ENCODE peak calls at places on chromosomes 1 and 21, in four cellular contexts. Q is HCT116, T is neuronal stem cell, L is GM23248. M is an unnamed sample.

GRCh38 chr21:22351076-22351475 is 1352.9 kb downstream of the NCAM2 start:
- DNase-seq in Q (no peak), T (no peak), L (no peak), M (no peak)

GRCh38 chr1:219518906-219519248 is 94.0 kb downstream of the ZC3H11B start:
- DNase-seq in Q (no peak), T (no peak), L (no peak), M (no peak)

GRCh38 chr1:28031173-28031572 is 57.2 kb downstream of the EYA3 start:
- DNase-seq in Q (no peak), T (no peak), L (peak), M (no peak)

GRCh38 chr21:44846485-44847260 is 26.8 kb downstream of the PTTG1IP start:
- DNase-seq in Q (no peak), T (no peak), L (peak), M (no peak)

GRCh38 chr1:226784081-226785049 is 45.3 kb upstream of the ITPKB start:
- DNase-seq in Q (no peak), T (peak), L (no peak), M (no peak)

GRCh38 chr21:33451634-33452071 is 28.1 kb downstream of the TMEM50B start:
- DNase-seq in Q (no peak), T (no peak), L (peak), M (no peak)

GRCh38 chr1:242435200-242435599 is 89.3 kb downstream of the PLD5 start:
- DNase-seq in Q (no peak), T (no peak), L (no peak), M (no peak)

GRCh38 chr1:179794669-179795068 is 51.6 kb downstream of the FAM163A start:
- DNase-seq in Q (no peak), T (no peak), L (no peak), M (no peak)

GRCh38 chr1:18645172-18646090 is 14.8 kb downstream of the PAX7 start:
- DNase-seq in Q (no peak), T (no peak), L (no peak), M (no peak)

GRCh38 chr1:115656461-115657077 is 14.8 kb downstream of the VANGL1 start:
- DNase-seq in Q (no peak), T (no peak), L (no peak), M (no peak)

GRCh38 chr1:156479093-156480014 is 21.2 kb downstream of the MEF2D start:
- DNase-seq in Q (no peak), T (no peak), L (no peak), M (no peak)

GRCh38 chr1:221829327-221830011 is 87.6 kb upstream of the DUSP10 start:
- DNase-seq in Q (no peak), T (no peak), L (peak), M (no peak)

GRCh38 chr21:41953831-41954653 is at the start of gene C2CD2:
- DNase-seq in Q (no peak), T (peak), L (peak), M (peak)

GRCh38 chr1:85692730-85693314 is 15.4 kb downstream of the ZNHIT6 start:
- DNase-seq in Q (peak), T (no peak), L (peak), M (no peak)

GRCh38 chr1:25821630-25822091 is 1.9 kb downstream of the MTFR1L start:
- DNase-seq in Q (no peak), T (no peak), L (peak), M (no peak)

GRCh38 chr1:154943649-154944421 is 7.3 kb upstream of the PMVK start:
- DNase-seq in Q (no peak), T (peak), L (peak), M (peak)

GRCh38 chr1:101371259-101371658 is 134.4 kb downstream of the S1PR1 start:
- DNase-seq in Q (peak), T (no peak), L (peak), M (no peak)

GRCh38 chr1:203046984-203047630 is 20.8 kb downstream of the PPFIA4 start:
- DNase-seq in Q (no peak), T (no peak), L (peak), M (no peak)

GRCh38 chr1:183622884-183623785 is 12.4 kb downstream of the ARPC5 start:
- DNase-seq in Q (peak), T (peak), L (peak), M (peak)

GRCh38 chr1:154559496-154559950 is 1.1 kb upstream of the UBE2Q1 start:
- DNase-seq in Q (peak), T (peak), L (peak), M (peak)

GRCh38 chr1:226578946-226579639 is 30.5 kb downstream of the STUM start:
- DNase-seq in Q (no peak), T (no peak), L (no peak), M (no peak)

GRCh38 chr1:230149751-230150584 is 82.9 kb downstream of the GALNT2 start:
- DNase-seq in Q (no peak), T (no peak), L (no peak), M (peak)

GRCh38 chr21:36587388-36587787 is 107.5 kb upstream of the CLDN14 start:
- DNase-seq in Q (peak), T (no peak), L (peak), M (no peak)

GRCh38 chr1:179831852-179832699 is 45.5 kb downstream of the TOR1AIP2 start:
- DNase-seq in Q (no peak), T (no peak), L (peak), M (peak)

GRCh38 chr1:207424570-207425131 is 29.5 kb upstream of the CR2 start:
- DNase-seq in Q (no peak), T (no peak), L (no peak), M (no peak)

GRCh38 chr1:244269169-244269568 is 182.5 kb downstream of the ADSS2 start:
- DNase-seq in Q (no peak), T (no peak), L (no peak), M (no peak)

GRCh38 chr21:25573409-25574206 is 33.7 kb downstream of the MRPL39 start:
- DNase-seq in Q (peak), T (no peak), L (peak), M (peak)

GRCh38 chr1:47572731-47573505 is 135.1 kb downstream of the FOXD2 start:
- DNase-seq in Q (no peak), T (no peak), L (peak), M (no peak)

DNA sequence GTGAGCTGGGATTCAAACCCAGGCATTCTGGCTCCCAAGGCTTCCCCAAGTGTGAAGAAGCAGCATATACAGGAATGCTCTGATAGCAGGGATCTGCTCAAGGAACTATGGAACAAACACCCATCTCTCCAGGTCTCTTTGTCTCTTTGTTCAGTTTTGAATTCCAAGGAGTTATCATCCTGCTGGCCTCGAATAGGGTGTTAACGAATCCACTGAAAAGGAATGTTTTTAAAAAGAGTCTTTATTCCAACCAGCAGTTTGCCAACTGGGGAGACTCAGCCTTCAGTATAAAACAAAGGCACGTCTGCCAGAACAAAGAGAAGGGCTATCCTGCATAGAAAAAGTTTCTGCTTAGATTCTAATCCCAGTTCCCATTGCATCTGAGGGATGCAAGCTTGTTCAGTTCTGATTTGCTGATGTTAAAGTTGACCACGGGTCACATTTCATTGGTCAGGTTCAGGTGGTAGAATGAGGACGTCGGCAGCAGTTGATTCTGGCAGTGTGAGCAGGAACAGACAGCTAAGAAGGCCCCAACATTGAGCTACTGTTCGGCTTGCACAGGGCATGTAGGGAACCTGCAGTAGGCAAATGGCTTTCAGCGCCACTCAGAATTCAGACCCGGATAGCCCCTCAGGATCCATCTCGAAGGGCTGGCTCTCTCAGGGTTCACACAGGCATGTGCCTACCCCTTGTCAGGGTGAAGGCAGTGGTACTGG is 22.2 kb downstream of the TRIM67 start:
- DNase-seq in Q (no peak), T (peak), L (no peak), M (no peak)
- H3K4me2 ChIP-seq in Q (no peak), T (no peak), L (no peak), M (no peak)

GRCh38 chr1:170369000-170369399 is 163.0 kb upstream of the GORAB start:
- DNase-seq in Q (no peak), T (no peak), L (no peak), M (no peak)

GRCh38 chr1:170367615-170368014 is 164.4 kb upstream of the GORAB start:
- DNase-seq in Q (no peak), T (no peak), L (no peak), M (no peak)

GRCh38 chr1:170369417-170369816 is 162.5 kb upstream of the GORAB start:
- DNase-seq in Q (no peak), T (no peak), L (no peak), M (no peak)

GRCh38 chr1:170366980-170367379 is 165.0 kb upstream of the GORAB start:
- DNase-seq in Q (no peak), T (no peak), L (no peak), M (no peak)

GRCh38 chr1:170370087-170370486 is 161.9 kb upstream of the GORAB start:
- DNase-seq in Q (no peak), T (no peak), L (no peak), M (no peak)
- H3K27ac ChIP-seq in Q (no peak), T (no peak), L (no peak), M (no peak)

GRCh38 chr1:224183591-224184312 is 712 bp downstream of the DEGS1 start:
- DNase-seq in Q (no peak), T (peak), L (peak), M (peak)

GRCh38 chr1:224182866-224183590 is at the start of gene DEGS1:
- DNase-seq in Q (peak), T (peak), L (peak), M (peak)

GRCh38 chr1:224182057-224182865 is 779 bp upstream of the DEGS1 start:
- DNase-seq in Q (no peak), T (no peak), L (no peak), M (peak)

GRCh38 chr1:224188286-224188685 is 5.2 kb downstream of the DEGS1 start:
- DNase-seq in Q (no peak), T (no peak), L (no peak), M (no peak)

DNA sequence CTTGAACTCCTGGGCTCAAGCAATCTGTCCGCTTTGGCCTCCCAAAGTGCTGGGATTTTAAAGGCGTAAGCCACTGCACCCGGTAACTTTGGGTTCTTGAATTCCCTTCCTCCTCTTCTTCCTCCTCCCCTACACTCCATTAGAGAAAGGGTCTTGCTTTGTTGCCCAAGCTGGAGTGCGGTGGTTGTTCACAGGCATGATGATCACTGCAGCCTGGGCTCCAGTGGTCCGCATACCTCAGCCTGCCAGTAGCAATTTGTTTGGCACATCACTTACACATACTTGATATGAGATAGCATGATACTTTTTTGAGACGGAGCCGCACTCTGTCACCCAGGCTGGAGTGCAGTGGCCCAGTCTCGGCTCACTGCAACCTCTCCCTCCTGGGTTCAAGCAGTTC is 2.2 kb downstream of the DEGS1 start:
- DNase-seq in Q (no peak), T (no peak), L (no peak), M (no peak)
- H3K4me2 ChIP-seq in Q (no peak), T (no peak), L (peak), M (no peak)

GRCh38 chr1:119715542-119715941 is 3.8 kb downstream of the PHGDH start:
- DNase-seq in Q (no peak), T (no peak), L (peak), M (no peak)
- H3K27ac ChIP-seq in Q (no peak), T (no peak), L (no peak), M (no peak)

GRCh38 chr1:60867782-60868181 is 214.6 kb upstream of the NFIA start:
- DNase-seq in Q (no peak), T (no peak), L (no peak), M (no peak)

GRCh38 chr1:60869264-60869663 is 213.1 kb upstream of the NFIA start:
- DNase-seq in Q (no peak), T (no peak), L (no peak), M (no peak)

GRCh38 chr1:60865146-60865545 is 217.2 kb upstream of the NFIA start:
- DNase-seq in Q (no peak), T (no peak), L (no peak), M (no peak)

GRCh38 chr1:60866884-60867648 is 215.3 kb upstream of the NFIA start:
- DNase-seq in Q (no peak), T (no peak), L (peak), M (no peak)

GRCh38 chr1:60866251-60866650 is 216.1 kb upstream of the NFIA start:
- DNase-seq in Q (no peak), T (no peak), L (no peak), M (no peak)
- H3K4me2 ChIP-seq in Q (no peak), T (no peak), L (no peak), M (no peak)

GRCh38 chr1:88274431-88274830 is 409.6 kb upstream of the PKN2 start:
- DNase-seq in Q (no peak), T (no peak), L (no peak), M (no peak)
- H3K27ac ChIP-seq in Q (no peak), T (no peak), L (no peak), M (no peak)

GRCh38 chr1:35555601-35556477 is 1.4 kb downstream of the KIAA0319L start:
- DNase-seq in Q (no peak), T (no peak), L (peak), M (no peak)

GRCh38 chr1:35557118-35557610 is at the start of gene KIAA0319L:
- DNase-seq in Q (no peak), T (no peak), L (peak), M (peak)

GRCh38 chr1:35554261-35555211 is 2.7 kb downstream of the KIAA0319L start:
- DNase-seq in Q (no peak), T (no peak), L (no peak), M (no peak)

GRCh38 chr1:35556494-35557117 is 597 bp downstream of the KIAA0319L start:
- DNase-seq in Q (no peak), T (no peak), L (no peak), M (peak)

GRCh38 chr1:35555212-35555584 is 2.0 kb downstream of the KIAA0319L start:
- DNase-seq in Q (no peak), T (no peak), L (peak), M (no peak)
- H3K4me2 ChIP-seq in Q (no peak), T (no peak), L (peak), M (no peak)

DNA sequence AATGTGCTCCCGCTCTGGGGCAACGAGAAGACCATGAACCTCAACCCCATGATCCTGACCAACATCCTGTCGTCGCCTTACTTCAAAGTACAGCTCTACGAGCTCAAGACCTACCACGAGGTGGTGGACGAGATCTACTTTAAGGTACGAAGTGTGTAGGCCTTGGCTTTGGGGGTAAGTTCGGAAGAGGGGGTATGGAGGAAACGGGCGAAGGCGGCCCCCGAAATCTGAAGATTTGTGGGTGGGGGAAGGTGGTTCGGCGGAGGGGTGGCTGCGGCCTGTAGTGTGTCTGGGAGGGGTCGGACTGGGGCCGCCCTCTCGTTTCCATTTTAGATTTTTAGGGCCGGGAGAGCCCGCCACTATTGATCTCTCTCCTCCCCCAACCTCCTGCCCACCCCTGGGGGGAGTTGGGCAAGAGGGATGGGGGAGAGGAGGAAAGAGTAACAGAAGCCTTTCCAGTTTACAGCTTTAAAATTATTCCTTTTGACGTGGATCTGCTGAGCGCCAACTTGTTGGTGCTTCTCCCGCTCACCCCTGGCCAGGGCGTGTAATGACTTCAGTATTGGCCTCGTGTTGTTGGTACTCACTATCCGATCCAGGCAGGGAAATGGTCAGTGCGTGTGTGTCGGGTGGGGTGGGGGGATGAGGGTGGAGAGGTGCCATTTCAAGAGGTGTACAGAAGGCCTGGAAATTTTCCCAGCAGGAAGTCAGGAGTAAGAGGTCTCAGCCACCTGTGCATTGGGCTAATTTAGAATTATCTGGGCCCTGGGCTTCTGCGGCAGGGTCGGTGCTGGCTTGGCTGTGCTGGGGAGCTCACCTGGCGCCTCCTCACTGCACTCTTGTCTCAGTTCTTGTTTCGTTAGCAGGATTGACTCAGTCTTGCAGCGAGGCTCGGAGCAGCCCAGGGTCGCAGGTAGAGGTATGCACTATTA is 880 bp downstream of the PRPF38B start:
- DNase-seq in Q (peak), T (no peak), L (peak), M (peak)
- H3K27ac ChIP-seq in Q (peak), T (peak), L (peak), M (peak)

GRCh38 chr1:110059133-110059863 is 11.2 kb downstream of the ALX3 start:
- DNase-seq in Q (no peak), T (no peak), L (no peak), M (no peak)
- H3K4me2 ChIP-seq in Q (no peak), T (no peak), L (no peak), M (no peak)

GRCh38 chr1:204834752-204835151 is 35.9 kb upstream of the NFASC start:
- DNase-seq in Q (no peak), T (no peak), L (no peak), M (no peak)

GRCh38 chr1:204834329-204834728 is 36.3 kb upstream of the NFASC start:
- DNase-seq in Q (no peak), T (no peak), L (no peak), M (no peak)

GRCh38 chr1:204837440-204838084 is 33.1 kb upstream of the NFASC start:
- DNase-seq in Q (no peak), T (peak), L (peak), M (peak)

GRCh38 chr1:204841316-204841715 is 29.3 kb upstream of the NFASC start:
- DNase-seq in Q (no peak), T (no peak), L (no peak), M (no peak)

GRCh38 chr1:204836856-204837255 is 33.8 kb upstream of the NFASC start:
- DNase-seq in Q (no peak), T (no peak), L (peak), M (no peak)
- H3K27ac ChIP-seq in Q (no peak), T (no peak), L (no peak), M (no peak)